ENCODE peak calls at places on chromosomes 4 and X, in nine cellular contexts. O is EL; L is H1; B is NCI-H1048; W is EH; R is left cardiac atrium; C is stimulated activated CD4-positive, alpha-beta T cell treated with anti-CD3 and anti-CD28 coated beads, TNF-alpha, amount 100 ng/mL, for 24 hours; V is GM20000; S is lower lobe of right lung. N is an unnamed sample.

GRCh38 chr4:123555500-123556273 is 159.1 kb downstream of the SPRY1 start:
- DNase-seq in B (peak; percentile 12), R (peak; percentile 91), C (no peak), O (peak; percentile 58), W (peak; percentile 70), S (peak; percentile 88), V (no peak), L (no peak), N (no peak)

GRCh38 chrX:139179592-139179991 is 350.9 kb upstream of the F9 start:
- DNase-seq in S (no peak), W (no peak), B (no peak), R (no peak), C (no peak), V (no peak), L (no peak), O (no peak), N (no peak)

GRCh38 chr4:3322059-3322550 is 29.3 kb downstream of the RGS12 start:
- DNase-seq in V (no peak), L (no peak), R (peak; percentile 20), S (no peak), W (peak; percentile 10), C (no peak), B (no peak), O (no peak), N (no peak)

GRCh38 chr4:130573742-130574141 is 1477.8 kb downstream of the C4orf33 start:
- DNase-seq in V (no peak), W (no peak), L (no peak), S (no peak), C (no peak), O (no peak), B (no peak), R (no peak), N (no peak)

GRCh38 chrX:110146521-110146920 is 143.6 kb downstream of the TMEM164 start:
- DNase-seq in S (no peak), O (peak; percentile 51), L (peak; percentile 45), R (no peak), W (peak; percentile 55), C (no peak), B (no peak), V (peak; percentile 33), N (peak; percentile 17)

GRCh38 chr4:123343400-123344060 is 53.1 kb upstream of the SPRY1 start:
- DNase-seq in L (no peak), V (no peak), S (no peak), W (no peak), O (no peak), R (no peak), B (no peak), C (no peak), N (no peak)

GRCh38 chrX:53186363-53186762 is 38.6 kb downstream of the KDM5C start:
- DNase-seq in R (no peak), B (no peak), S (no peak), C (no peak), O (peak; percentile 37), V (no peak), W (peak; percentile 35), L (no peak), N (no peak)

GRCh38 chr4:103099691-103100392 is at the start of gene BDH2:
- DNase-seq in O (peak; percentile 90), C (no peak), W (peak; percentile 94), S (no peak), B (peak; percentile 70), L (no peak), V (peak; percentile 80), R (peak; percentile 27), N (peak; percentile 58)

GRCh38 chrX:123859409-123859827 is 435 bp upstream of the XIAP start:
- DNase-seq in S (no peak), W (no peak), O (no peak), R (no peak), V (no peak), B (peak; percentile 27), L (peak; percentile 74), C (no peak), N (peak; percentile 85)

GRCh38 chr4:1033840-1034551 is 22.6 kb downstream of the FGFRL1 start:
- DNase-seq in W (peak; percentile 70), S (no peak), O (no peak), R (peak; percentile 78), V (no peak), C (no peak), B (no peak), L (no peak), N (no peak)

GRCh38 chr4:105990933-105991332 is 95.7 kb downstream of the NPNT start:
- DNase-seq in O (peak; percentile 75), C (no peak), R (peak; percentile 81), S (peak; percentile 66), V (no peak), L (no peak), B (no peak), W (peak; percentile 76), N (no peak)

GRCh38 chrX:16786791-16787735 is 797 bp downstream of the TXLNG start:
- DNase-seq in L (peak; percentile 46), S (peak; percentile 47), C (no peak), W (peak; percentile 9), R (peak; percentile 20), V (peak; percentile 46), B (no peak), O (peak; percentile 10), N (no peak)

N was measured in NCI-H774.